ENCODE peak calls at places on chromosomes 6 and 20, in six cellular contexts. H is HCT116, K is GM12878, T is K562, Q is NT2/D1, N is H1. A is an unnamed sample.
A peak's percentile ranks its signal among the peaks of the same experiment; 100 is the strongest.

GRCh38 chr6:28105286-28105685 is 19.1 kb upstream of the ZSCAN16 start:
- DNase-seq in H (no peak), K (no peak), T (peak; percentile 44), Q (no peak), N (no peak), A (no peak)

GRCh38 chr20:10357061-10357708 is 76.8 kb downstream of the MKKS start:
- DNase-seq in H (no peak), K (no peak), T (no peak), Q (no peak), N (no peak), A (no peak)

GRCh38 chr6:82861121-82861520 is 204.5 kb downstream of the UBE3D start:
- DNase-seq in H (no peak), K (no peak), T (no peak), Q (no peak), N (no peak), A (no peak)

GRCh38 chr6:75930954-75931689 is 141.3 kb downstream of the IMPG1 start:
- DNase-seq in H (no peak), K (no peak), T (no peak), Q (no peak), N (no peak), A (no peak)

GRCh38 chr6:131053546-131054240 is 9.4 kb downstream of the EPB41L2 start:
- DNase-seq in H (no peak), K (no peak), T (no peak), Q (no peak), N (no peak), A (no peak)

GRCh38 chr6:160224599-160225237 is 33.9 kb downstream of the SLC22A2 start:
- DNase-seq in H (no peak), K (no peak), T (no peak), Q (no peak), N (no peak), A (no peak)

GRCh38 chr6:84766118-84766683 is 1.8 kb upstream of the TBX18 start:
- DNase-seq in H (no peak), K (no peak), T (no peak), Q (no peak), N (no peak), A (no peak)

GRCh38 chr20:24950836-24951525 is 1.9 kb downstream of the CST7 start:
- DNase-seq in H (no peak), K (no peak), T (no peak), Q (no peak), N (no peak), A (no peak)

GRCh38 chr6:52691718-52692117 is 20.8 kb downstream of the TMEM14A start:
- DNase-seq in H (no peak), K (no peak), T (no peak), Q (no peak), N (no peak), A (no peak)

GRCh38 chr20:56897318-56897962 is 268.3 kb downstream of the TFAP2C start:
- DNase-seq in H (no peak), K (no peak), T (no peak), Q (peak; percentile 67), N (no peak), A (no peak)

GRCh38 chr6:114810468-114810867 is 467.6 kb upstream of the HS3ST5 start:
- DNase-seq in H (no peak), K (no peak), T (no peak), Q (no peak), N (no peak), A (no peak)

GRCh38 chr20:35273449-35274171 is 4.3 kb downstream of the MMP24OS start:
- DNase-seq in H (no peak), K (no peak), T (no peak), Q (no peak), N (no peak), A (no peak)

GRCh38 chr6:43223175-43223574 is 6.1 kb downstream of the DNPH1 start:
- DNase-seq in H (no peak), K (no peak), T (no peak), Q (no peak), N (no peak), A (no peak)

GRCh38 chr6:22149081-22149480 is 147.8 kb downstream of the PRL start:
- DNase-seq in H (no peak), K (no peak), T (no peak), Q (no peak), N (no peak), A (no peak)

GRCh38 chr6:19934996-19935591 is 97.9 kb downstream of the ID4 start:
- DNase-seq in H (no peak), K (no peak), T (no peak), Q (no peak), N (no peak), A (no peak)

GRCh38 chr6:33147807-33148666 is 44.2 kb downstream of the COL11A2 start:
- DNase-seq in H (peak; percentile 54), K (no peak), T (peak; percentile 49), Q (peak; percentile 28), N (no peak), A (peak; percentile 51)

GRCh38 chr6:120908767-120909166 is 425.5 kb downstream of the TBC1D32 start:
- DNase-seq in H (no peak), K (no peak), T (no peak), Q (no peak), N (no peak), A (no peak)

GRCh38 chr6:142518126-142518525 is 216.3 kb downstream of the ADGRG6 start:
- DNase-seq in H (no peak), K (no peak), T (no peak), Q (no peak), N (no peak), A (no peak)

GRCh38 chr6:26109776-26110175 is 22.5 kb downstream of the HFE start:
- DNase-seq in H (no peak), K (no peak), T (no peak), Q (no peak), N (no peak), A (no peak)

GRCh38 chr6:150142304-150142656 is 564 bp upstream of the PPP1R14C start:
- DNase-seq in H (no peak), K (no peak), T (no peak), Q (no peak), N (no peak), A (no peak)

GRCh38 chr6:165744515-165745228 is 81.6 kb upstream of the PDE10A start:
- DNase-seq in H (no peak), K (peak; percentile 23), T (no peak), Q (no peak), N (no peak), A (no peak)

GRCh38 chr6:37485259-37485658 is 14.4 kb downstream of the CCDC167 start:
- DNase-seq in H (no peak), K (no peak), T (peak; percentile 63), Q (no peak), N (no peak), A (no peak)
- TF ChIP-seq ZNF274 in H (no peak), K (no peak), T (no peak), Q (no peak), N (no peak), A (no peak)

GRCh38 chr6:18412644-18413043 is 25.5 kb downstream of the RNF144B start:
- DNase-seq in H (no peak), K (no peak), T (no peak), Q (no peak), N (no peak), A (no peak)
- TF ChIP-seq ZNF274 in H (no peak), K (no peak), T (no peak), Q (no peak), N (no peak), A (no peak)

GRCh38 chr20:8326196-8326595 is 194.1 kb downstream of the PLCB1 start:
- DNase-seq in H (no peak), K (no peak), T (no peak), Q (no peak), N (no peak), A (no peak)

GRCh38 chr20:8320306-8320705 is 188.2 kb downstream of the PLCB1 start:
- DNase-seq in H (no peak), K (no peak), T (no peak), Q (no peak), N (no peak), A (no peak)

GRCh38 chr20:8318999-8319614 is 187.0 kb downstream of the PLCB1 start:
- DNase-seq in H (no peak), K (no peak), T (no peak), Q (no peak), N (no peak), A (no peak)

GRCh38 chr20:8326899-8327298 is 194.8 kb downstream of the PLCB1 start:
- DNase-seq in H (no peak), K (no peak), T (no peak), Q (no peak), N (no peak), A (no peak)

DNA sequence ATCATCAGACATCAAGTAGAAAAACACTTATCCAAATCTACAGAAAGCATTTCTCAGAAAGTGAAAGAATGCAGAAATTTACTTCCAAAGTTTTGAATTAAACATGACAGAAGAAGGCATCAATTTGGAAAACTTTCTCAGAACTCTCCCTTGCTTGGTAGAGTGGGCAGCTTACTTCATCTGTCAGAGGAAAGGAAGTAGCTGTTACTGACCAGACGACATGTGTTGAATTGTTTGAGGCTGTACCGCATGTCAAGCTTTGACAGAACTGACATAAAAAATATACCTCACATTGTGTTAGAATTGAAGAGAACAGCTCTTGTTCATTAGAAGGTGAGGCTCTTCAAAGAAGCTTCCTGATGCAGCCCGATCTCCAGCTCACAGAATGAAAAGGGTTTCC is 190.6 kb downstream of the PLCB1 start:
- DNase-seq in H (no peak), K (no peak), T (no peak), Q (no peak), N (no peak), A (no peak)
- TF ChIP-seq ZNF274 in H (no peak), K (no peak), T (no peak), Q (no peak), N (no peak), A (no peak)

DNA sequence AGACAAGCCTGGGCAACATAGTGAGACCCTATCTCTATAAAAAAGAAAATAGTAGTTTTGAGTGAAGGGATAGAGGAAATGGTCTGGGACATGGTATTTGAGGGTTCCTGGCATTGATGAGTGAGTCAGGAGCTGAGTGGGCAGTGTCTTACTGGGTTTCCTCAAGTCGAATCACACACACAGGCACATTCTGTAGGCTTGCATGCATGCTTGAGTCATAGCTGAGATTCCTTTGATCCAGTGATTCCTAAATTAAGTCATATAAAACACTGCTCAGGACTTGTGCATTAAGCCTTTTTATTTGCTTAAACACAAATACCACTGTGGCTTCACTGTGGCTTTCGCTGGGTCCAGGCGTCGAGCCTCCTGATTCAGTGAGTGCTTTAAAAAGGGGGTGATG is 71.8 kb upstream of the TMEM181 start:
- DNase-seq in H (peak; percentile 63), K (no peak), T (no peak), Q (no peak), N (no peak), A (no peak)
- TF ChIP-seq ZNF274 in H (no peak), K (no peak), T (no peak), Q (no peak), N (no peak), A (no peak)

GRCh38 chr6:4103929-4104328 is 25.0 kb upstream of the FAM217A start:
- DNase-seq in H (no peak), K (no peak), T (no peak), Q (no peak), N (no peak), A (no peak)
- TF ChIP-seq ZNF274 in H (no peak), K (no peak), T (no peak), Q (no peak), N (no peak), A (no peak)